ENCODE peak calls at places on chromosomes 3 and 15, in four cellular contexts. P, N, I and E are unnamed samples.

GRCh38 chr3:13716540-13717221 is 163.2 kb downstream of the WNT7A start:
- DNase-seq in I (no peak), N (peak), P (no peak), E (no peak)

GRCh38 chr15:40927497-40928346 is 1.4 kb upstream of the DLL4 start:
- DNase-seq in I (no peak), P (no peak), N (peak), E (no peak)

GRCh38 chr3:172150268-172150667 is 110.9 kb downstream of the FNDC3B start:
- DNase-seq in N (no peak), I (no peak), P (no peak), E (no peak)

GRCh38 chr15:46312133-46312740 is 677.4 kb downstream of the SQOR start:
- DNase-seq in N (no peak), I (peak), P (no peak), E (peak)

GRCh38 chr3:117811797-117812196 is 1102.2 kb downstream of the TUSC7 start:
- DNase-seq in P (no peak), N (no peak), I (no peak), E (no peak)

GRCh38 chr3:152241142-152242067 is 27.3 kb upstream of the MBNL1 start:
- DNase-seq in P (no peak), I (no peak), N (no peak), E (no peak)

GRCh38 chr15:25773248-25773647 is 89.9 kb downstream of the ATP10A start:
- DNase-seq in I (no peak), P (no peak), N (no peak), E (no peak)

GRCh38 chr15:78004919-78005634 is 72.4 kb downstream of the TBC1D2B start:
- DNase-seq in P (peak), I (peak), N (no peak), E (peak)

GRCh38 chr3:89565098-89565497 is 457.7 kb downstream of the EPHA3 start:
- DNase-seq in P (no peak), N (no peak), I (no peak), E (no peak)

GRCh38 chr15:68691667-68692066 is 112.9 kb downstream of the CORO2B start:
- DNase-seq in N (peak), I (no peak), P (no peak), E (no peak)

GRCh38 chr3:53134631-53135232 is 4.5 kb upstream of the RFT1 start:
- DNase-seq in N (peak), P (peak), I (peak), E (peak)

GRCh38 chr3:56914646-56915045 is 112.9 kb upstream of the ARHGEF3 start:
- DNase-seq in N (no peak), I (no peak), P (no peak), E (no peak)

GRCh38 chr3:122678496-122678895 is 2.1 kb upstream of the PARP14 start:
- DNase-seq in I (no peak), N (no peak), P (no peak), E (no peak)

GRCh38 chr15:91116379-91117067 is 16.5 kb downstream of the SV2B start:
- DNase-seq in I (no peak), P (no peak), N (no peak), E (no peak)

GRCh38 chr3:140950154-140950553 is 8.5 kb downstream of the SLC25A36 start:
- DNase-seq in I (no peak), N (no peak), P (no peak), E (no peak)

GRCh38 chr15:62135532-62136134 is 29.5 kb downstream of the C2CD4B start:
- DNase-seq in P (no peak), N (no peak), I (no peak), E (no peak)

GRCh38 chr3:187741403-187742350 is 3.6 kb downstream of the BCL6 start:
- DNase-seq in N (peak), I (peak), P (peak), E (peak)

GRCh38 chr15:60005352-60006202 is 1.5 kb downstream of the FOXB1 start:
- DNase-seq in N (peak), I (no peak), P (no peak), E (no peak)

GRCh38 chr3:139533781-139534443 is 5.6 kb downstream of the RBP1 start:
- DNase-seq in P (no peak), N (no peak), I (no peak), E (peak)

GRCh38 chr3:176953106-176954080 is 243.9 kb downstream of the TBL1XR1 start:
- DNase-seq in N (no peak), P (peak), I (peak), E (no peak)

GRCh38 chr3:114586119-114586518 is 292.3 kb downstream of the TIGIT start:
- DNase-seq in P (no peak), N (no peak), I (no peak), E (no peak)

GRCh38 chr15:48031466-48031865 is 89.3 kb upstream of the SLC24A5 start:
- DNase-seq in I (no peak), P (no peak), N (no peak), E (no peak)

GRCh38 chr3:46971742-46972141 is 4.8 kb downstream of the CCDC12 start:
- DNase-seq in I (no peak), P (no peak), N (peak), E (no peak)

GRCh38 chr3:46972396-46972795 is 4.1 kb downstream of the CCDC12 start:
- DNase-seq in N (peak), I (no peak), P (no peak), E (no peak)

GRCh38 chr3:46977811-46978195 is 1.3 kb upstream of the CCDC12 start:
- DNase-seq in I (no peak), N (peak), P (no peak), E (no peak)

GRCh38 chr3:46976326-46977190 is at the start of gene CCDC12:
- DNase-seq in P (peak), N (peak), I (peak), E (peak)

DNA sequence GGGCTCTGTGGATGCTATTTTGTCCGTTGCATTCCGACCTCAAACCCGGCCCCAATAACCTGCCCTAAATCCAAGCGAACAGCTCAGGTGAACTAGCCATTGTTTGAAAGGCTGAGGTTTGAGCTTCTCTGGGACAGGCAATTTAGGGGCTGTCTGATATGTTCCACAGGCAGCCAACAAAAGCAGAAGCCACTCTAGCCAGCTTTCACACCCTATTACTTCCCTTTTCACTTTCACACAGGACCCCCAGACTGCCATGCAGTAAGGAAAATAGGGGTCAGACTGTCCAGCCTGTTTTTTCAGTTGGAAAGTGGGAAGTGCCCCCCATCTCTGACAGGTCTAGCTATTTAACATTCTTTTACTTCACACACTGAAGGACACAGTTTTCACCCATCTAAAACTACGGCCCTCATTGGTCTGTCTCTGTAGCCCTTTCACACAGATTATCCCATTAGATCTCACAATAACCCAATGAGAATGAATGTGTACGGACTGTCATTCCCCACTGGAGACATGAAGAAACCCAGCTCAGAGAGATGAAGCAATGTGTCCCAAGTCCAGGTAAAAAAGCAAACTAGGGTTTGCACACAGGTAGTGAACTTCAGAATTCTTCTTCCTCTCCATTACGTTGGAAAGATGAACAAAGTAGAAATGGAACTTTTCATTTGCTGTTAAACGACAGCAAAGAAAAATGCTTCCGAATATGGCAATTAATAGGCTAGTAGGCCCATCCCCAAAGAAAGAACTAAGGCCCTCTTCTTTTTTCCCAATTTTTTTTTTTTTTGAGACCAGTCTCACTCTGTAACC is 1.9 kb downstream of the CCDC12 start:
- DNase-seq in N (peak), I (no peak), P (no peak), E (no peak)
- TF ChIP-seq POLR2A in N (no peak), I (no peak), P (no peak), E (no peak)

DNA sequence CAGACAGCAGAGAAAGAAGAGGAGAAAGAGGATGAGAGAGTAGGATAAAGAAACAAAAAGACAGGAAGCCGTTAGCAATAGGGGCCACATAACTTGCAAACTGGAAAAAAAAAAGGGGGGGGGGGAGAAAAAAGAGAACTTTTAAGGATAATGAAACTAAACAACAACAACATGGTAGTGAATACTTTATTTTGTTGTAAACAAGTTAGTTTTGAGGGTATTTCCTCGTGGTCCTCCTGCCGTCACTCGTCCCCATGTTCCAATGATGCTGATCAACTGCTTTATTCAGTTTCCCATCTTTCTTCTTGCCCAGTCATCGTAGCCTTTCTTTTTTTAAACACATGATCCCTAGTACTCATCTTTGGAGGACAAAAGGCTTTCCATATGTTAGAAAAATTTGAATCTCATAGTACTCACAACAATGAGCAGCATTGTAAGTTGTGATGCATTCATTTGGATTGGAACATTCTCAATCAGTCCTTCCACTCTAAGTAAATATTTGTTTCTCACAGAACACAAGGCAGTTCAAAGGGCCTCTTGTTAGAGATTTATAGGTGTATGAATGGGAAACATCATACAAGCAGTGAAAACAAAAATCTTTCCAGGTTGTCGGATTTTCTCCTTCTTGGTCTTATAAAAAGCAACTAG is 8.5 kb downstream of the TM4SF1 start:
- DNase-seq in N (no peak), P (no peak), I (no peak), E (no peak)
- TF ChIP-seq POLR2A in N (no peak), P (no peak), I (no peak), E (no peak)

GRCh38 chr15:39594764-39595620 is 14.1 kb downstream of the THBS1 start:
- DNase-seq in P (no peak), I (no peak), N (no peak), E (no peak)

GRCh38 chr15:39592500-39592899 is 11.6 kb downstream of the THBS1 start:
- DNase-seq in I (no peak), N (no peak), P (no peak), E (no peak)

GRCh38 chr15:39593071-39594055 is 12.5 kb downstream of the THBS1 start:
- DNase-seq in P (no peak), I (no peak), N (no peak), E (no peak)

GRCh38 chr15:39595621-39596221 is 14.8 kb downstream of the THBS1 start:
- DNase-seq in N (no peak), I (no peak), P (no peak), E (no peak)

DNA sequence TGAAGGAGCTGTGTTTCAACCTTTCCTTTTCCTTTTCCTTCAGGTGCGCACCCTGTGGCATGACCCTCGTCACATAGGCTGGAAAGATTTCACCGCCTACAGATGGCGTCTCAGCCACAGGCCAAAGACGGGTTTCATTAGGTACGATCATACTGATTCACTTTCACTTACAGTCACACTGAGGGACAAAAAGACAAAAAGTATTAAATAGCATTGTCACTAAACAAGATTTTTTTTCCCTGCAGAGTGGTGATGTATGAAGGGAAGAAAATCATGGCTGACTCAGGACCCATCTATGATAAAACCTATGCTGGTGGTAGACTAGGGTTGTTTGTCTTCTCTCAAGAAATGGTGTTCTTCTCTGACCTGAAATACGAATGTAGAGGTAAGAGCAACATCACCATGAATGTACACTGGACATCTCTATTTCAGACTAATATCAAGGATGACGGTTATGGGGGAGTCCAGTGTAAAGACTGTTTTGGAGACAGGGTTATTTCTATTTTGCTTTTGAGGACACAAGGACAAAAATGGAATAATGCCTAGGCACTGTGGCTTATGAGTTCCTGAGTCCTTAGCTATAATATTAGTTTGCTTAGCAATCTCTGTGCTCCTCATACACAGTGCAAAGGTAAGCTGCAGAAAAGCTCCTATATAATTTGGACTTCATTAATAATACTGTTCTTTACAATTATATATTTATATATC is 13.3 kb downstream of the THBS1 start:
- DNase-seq in I (no peak), P (no peak), N (no peak), E (no peak)
- TF ChIP-seq POLR2A in I (no peak), P (no peak), N (no peak), E (no peak)

GRCh38 chr3:18424862-18425640 is at the start of gene SATB1:
- DNase-seq in P (peak), N (peak), I (peak), E (no peak)

GRCh38 chr3:18424213-18424861 is 802 bp downstream of the SATB1 start:
- DNase-seq in N (peak), P (peak), I (peak), E (no peak)

GRCh38 chr3:18426597-18426996 is 1.5 kb upstream of the SATB1 start:
- DNase-seq in I (no peak), N (no peak), P (no peak), E (no peak)

GRCh38 chr3:18428036-18428435 is 2.9 kb upstream of the SATB1 start:
- DNase-seq in P (no peak), I (no peak), N (no peak), E (no peak)

DNA sequence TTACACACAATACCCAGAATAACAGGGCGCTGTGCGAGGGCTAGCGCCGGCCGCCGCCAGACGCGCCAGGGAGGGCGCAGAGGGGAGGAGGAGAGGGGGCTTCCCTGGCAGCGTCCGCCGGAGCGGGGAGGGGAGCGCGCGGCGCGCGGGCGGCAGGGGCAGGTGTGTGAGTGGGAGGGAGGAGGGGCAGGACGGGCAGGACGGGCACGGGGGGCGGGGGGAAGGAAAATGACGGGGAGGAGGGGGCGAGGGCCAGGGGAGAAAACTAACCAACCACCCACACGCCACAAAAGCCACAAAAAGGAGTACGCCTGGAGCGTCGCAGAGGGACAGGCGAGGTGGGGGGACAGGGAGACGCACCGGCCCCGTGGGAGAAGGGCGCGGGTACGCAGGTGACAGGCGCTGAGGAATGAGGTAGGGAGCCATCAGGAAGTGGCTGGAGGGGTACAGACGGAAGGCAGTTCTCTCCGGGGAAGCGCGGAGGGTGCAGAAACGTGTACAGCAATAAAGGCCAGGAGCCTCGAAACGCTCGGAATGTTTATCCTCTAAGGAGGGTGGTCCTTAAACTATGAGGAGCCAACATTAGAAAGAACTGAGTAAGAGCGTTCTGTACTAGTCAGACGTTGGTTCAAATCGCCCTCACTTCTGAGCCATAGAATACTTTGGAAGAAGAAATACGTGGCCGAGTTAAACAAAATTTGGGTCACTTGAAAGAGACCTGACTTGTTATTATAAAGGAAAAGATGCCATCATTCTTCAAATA is 683 bp upstream of the SATB1 start:
- DNase-seq in N (peak), I (peak), P (peak), E (no peak)
- TF ChIP-seq POLR2A in N (no peak), I (no peak), P (no peak), E (no peak)